ENCODE peak calls at places on chromosomes 4 and X, in four cellular contexts. One of them, this sample, is unnamed.

GRCh38 chrX:2484232-2484631 is 16.5 kb downstream of the DHRSX start:
- DNase-seq in breast epithelium: no peak
- DNase-seq in A549: no peak
- DNase-seq in glutamatergic neuron: no peak
- DNase-seq in this sample: no peak

GRCh38 chrX:80879143-80879542 is 69.5 kb upstream of the BRWD3 start:
- DNase-seq in breast epithelium: no peak
- DNase-seq in A549: no peak
- DNase-seq in glutamatergic neuron: no peak
- DNase-seq in this sample: no peak

GRCh38 chr4:123603165-123603564 is 206.6 kb downstream of the SPRY1 start:
- DNase-seq in breast epithelium: no peak
- DNase-seq in A549: no peak
- DNase-seq in glutamatergic neuron: no peak
- DNase-seq in this sample: no peak

GRCh38 chrX:8049827-8050226 is 121.2 kb downstream of the VCX2 start:
- DNase-seq in breast epithelium: no peak
- DNase-seq in A549: no peak
- DNase-seq in glutamatergic neuron: no peak
- DNase-seq in this sample: no peak

GRCh38 chr4:166655231-166655630 is 579.1 kb downstream of the SPOCK3 start:
- DNase-seq in breast epithelium: no peak
- DNase-seq in A549: no peak
- DNase-seq in glutamatergic neuron: no peak
- DNase-seq in this sample: no peak

GRCh38 chr4:23728393-23728792 is 161.5 kb downstream of the PPARGC1A start:
- DNase-seq in breast epithelium: peak; percentile 24
- DNase-seq in A549: peak; percentile 1
- DNase-seq in glutamatergic neuron: no peak
- DNase-seq in this sample: no peak

GRCh38 chrX:97065066-97065465 is 181.4 kb downstream of the RPA4 start:
- DNase-seq in breast epithelium: no peak
- DNase-seq in A549: no peak
- DNase-seq in glutamatergic neuron: no peak
- DNase-seq in this sample: no peak

GRCh38 chrX:126733874-126734273 is 85.7 kb upstream of the PRR32 start:
- DNase-seq in breast epithelium: no peak
- DNase-seq in A549: no peak
- DNase-seq in glutamatergic neuron: no peak
- DNase-seq in this sample: no peak

GRCh38 chr4:83109480-83110221 is 4.9 kb downstream of the PLAC8 start:
- DNase-seq in breast epithelium: no peak
- DNase-seq in A549: peak; percentile 9
- DNase-seq in glutamatergic neuron: peak; percentile 56
- DNase-seq in this sample: no peak

GRCh38 chr4:121898150-121898549 is 27.9 kb upstream of the BBS7 start:
- DNase-seq in breast epithelium: no peak
- DNase-seq in A549: no peak
- DNase-seq in glutamatergic neuron: peak; percentile 23
- DNase-seq in this sample: no peak

GRCh38 chr4:121900132-121900983 is 30.1 kb upstream of the BBS7 start:
- DNase-seq in breast epithelium: no peak
- DNase-seq in A549: peak; percentile 21
- DNase-seq in glutamatergic neuron: peak; percentile 53
- DNase-seq in this sample: no peak
- TF ChIP-seq CTCF in breast epithelium: peak; percentile 47
- TF ChIP-seq CTCF in A549: peak; percentile 77
- TF ChIP-seq CTCF in glutamatergic neuron: peak; percentile 84
- TF ChIP-seq CTCF in this sample: peak; percentile 31

GRCh38 chr4:97978791-97979488 is 164.3 kb downstream of the STPG2 start:
- DNase-seq in breast epithelium: no peak
- DNase-seq in A549: no peak
- DNase-seq in glutamatergic neuron: no peak
- DNase-seq in this sample: no peak

GRCh38 chr4:97987019-97987648 is 156.1 kb downstream of the STPG2 start:
- DNase-seq in breast epithelium: no peak
- DNase-seq in A549: peak; percentile 1
- DNase-seq in glutamatergic neuron: no peak
- DNase-seq in this sample: no peak

GRCh38 chr4:97990409-97990808 is 152.9 kb downstream of the STPG2 start:
- DNase-seq in breast epithelium: no peak
- DNase-seq in A549: no peak
- DNase-seq in glutamatergic neuron: no peak
- DNase-seq in this sample: no peak

GRCh38 chr4:97984545-97985131 is 158.6 kb downstream of the STPG2 start:
- DNase-seq in breast epithelium: no peak
- DNase-seq in A549: no peak
- DNase-seq in glutamatergic neuron: peak; percentile 41
- DNase-seq in this sample: no peak
- TF ChIP-seq CTCF in breast epithelium: no peak
- TF ChIP-seq CTCF in A549: no peak
- TF ChIP-seq CTCF in glutamatergic neuron: peak; percentile 84
- TF ChIP-seq CTCF in this sample: no peak

GRCh38 chrX:75038925-75039324 is 113.7 kb upstream of the NEXMIF start:
- DNase-seq in breast epithelium: no peak
- DNase-seq in A549: no peak
- DNase-seq in glutamatergic neuron: no peak
- DNase-seq in this sample: no peak
- TF ChIP-seq CTCF in breast epithelium: no peak
- TF ChIP-seq CTCF in A549: no peak
- TF ChIP-seq CTCF in glutamatergic neuron: no peak
- TF ChIP-seq CTCF in this sample: no peak

GRCh38 chr4:77120888-77121508 is 36.0 kb upstream of the CCNG2 start:
- DNase-seq in breast epithelium: no peak
- DNase-seq in A549: no peak
- DNase-seq in glutamatergic neuron: no peak
- DNase-seq in this sample: no peak
- TF ChIP-seq CTCF in breast epithelium: no peak
- TF ChIP-seq CTCF in A549: no peak
- TF ChIP-seq CTCF in glutamatergic neuron: no peak
- TF ChIP-seq CTCF in this sample: no peak

DNA sequence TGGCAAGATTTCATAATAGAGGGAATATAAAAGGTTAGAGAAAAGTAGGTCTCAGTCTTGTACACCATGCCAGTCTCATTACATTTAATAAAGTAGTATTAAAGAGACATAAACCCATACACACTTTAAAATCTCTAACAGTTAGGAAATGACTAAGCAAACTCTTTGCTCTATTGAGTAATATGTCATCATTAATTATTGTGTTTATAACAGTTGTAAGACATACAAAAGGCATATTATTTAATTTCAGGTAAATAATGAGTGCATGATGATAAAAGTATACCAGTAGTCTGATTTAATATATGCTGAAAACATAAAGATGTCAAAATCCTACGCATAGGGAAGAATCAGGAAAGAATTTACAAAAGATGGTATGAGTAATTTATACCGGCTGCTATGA is 31.0 kb upstream of the FGG start:
- DNase-seq in breast epithelium: no peak
- DNase-seq in A549: no peak
- DNase-seq in glutamatergic neuron: no peak
- DNase-seq in this sample: no peak
- TF ChIP-seq CTCF in breast epithelium: no peak
- TF ChIP-seq CTCF in A549: no peak
- TF ChIP-seq CTCF in glutamatergic neuron: no peak
- TF ChIP-seq CTCF in this sample: no peak

GRCh38 chr4:86092684-86093083 is 267.2 kb downstream of the MAPK10 start:
- DNase-seq in breast epithelium: no peak
- DNase-seq in A549: peak; percentile 15
- DNase-seq in glutamatergic neuron: no peak
- DNase-seq in this sample: no peak
- TF ChIP-seq CTCF in breast epithelium: no peak
- TF ChIP-seq CTCF in A549: no peak
- TF ChIP-seq CTCF in glutamatergic neuron: no peak
- TF ChIP-seq CTCF in this sample: no peak